ENCODE peak calls at places on chromosomes 12 and 14, in four cellular contexts. One of them, this sample, is unnamed.

GRCh38 chr12:120350576-120351350 is 18.2 kb downstream of the MSI1 start:
- DNase-seq in KG1: no peak
- DNase-seq in stimulated activated CD4-positive, alpha-beta T cell treated with anti-CD3 and anti-CD28 coated beads, Interleukin-15, amount 100 ng/mL, for 1 hour: no peak
- DNase-seq in HS-5: no peak
- DNase-seq in this sample: no peak

GRCh38 chr14:50770586-50770985 is 60.4 kb downstream of the NIN start:
- DNase-seq in KG1: no peak
- DNase-seq in stimulated activated CD4-positive, alpha-beta T cell treated with anti-CD3 and anti-CD28 coated beads, Interleukin-15, amount 100 ng/mL, for 1 hour: no peak
- DNase-seq in HS-5: no peak
- DNase-seq in this sample: no peak

GRCh38 chr14:67241416-67242362 is at the start of gene PALS1:
- DNase-seq in KG1: peak
- DNase-seq in stimulated activated CD4-positive, alpha-beta T cell treated with anti-CD3 and anti-CD28 coated beads, Interleukin-15, amount 100 ng/mL, for 1 hour: peak
- DNase-seq in HS-5: peak
- DNase-seq in this sample: no peak

GRCh38 chr12:70785896-70786295 is 134.6 kb downstream of the PTPRR start:
- DNase-seq in KG1: no peak
- DNase-seq in stimulated activated CD4-positive, alpha-beta T cell treated with anti-CD3 and anti-CD28 coated beads, Interleukin-15, amount 100 ng/mL, for 1 hour: no peak
- DNase-seq in HS-5: no peak
- DNase-seq in this sample: no peak

GRCh38 chr14:22812744-22813143 is 2.5 kb downstream of the SLC7A7 start:
- DNase-seq in KG1: no peak
- DNase-seq in stimulated activated CD4-positive, alpha-beta T cell treated with anti-CD3 and anti-CD28 coated beads, Interleukin-15, amount 100 ng/mL, for 1 hour: no peak
- DNase-seq in HS-5: no peak
- DNase-seq in this sample: no peak

GRCh38 chr12:122967151-122967550 is 888 bp upstream of the ABCB9 start:
- DNase-seq in KG1: no peak
- DNase-seq in stimulated activated CD4-positive, alpha-beta T cell treated with anti-CD3 and anti-CD28 coated beads, Interleukin-15, amount 100 ng/mL, for 1 hour: no peak
- DNase-seq in HS-5: no peak
- DNase-seq in this sample: no peak

GRCh38 chr12:43758728-43759563 is at the start of the genes IRAK4 and PUS7L:
- DNase-seq in KG1: peak
- DNase-seq in stimulated activated CD4-positive, alpha-beta T cell treated with anti-CD3 and anti-CD28 coated beads, Interleukin-15, amount 100 ng/mL, for 1 hour: peak
- DNase-seq in HS-5: peak
- DNase-seq in this sample: peak

GRCh38 chr12:131229426-131230339 is 276.0 kb downstream of the ADGRD1 start:
- DNase-seq in KG1: peak
- DNase-seq in stimulated activated CD4-positive, alpha-beta T cell treated with anti-CD3 and anti-CD28 coated beads, Interleukin-15, amount 100 ng/mL, for 1 hour: no peak
- DNase-seq in HS-5: no peak
- DNase-seq in this sample: no peak